ENCODE peak calls at places on chromosomes 3 and 15, in nine cellular contexts. I is HAP-1, N is HuH-7, R is neuronal stem cell, T is lower lobe of right lung, B is left ventricle myocardium inferior, L is iris pigment epithelial cell, X is NCI-H1694, Z is fibroblast of pulmonary artery. E is an unnamed sample.

GRCh38 chr3:39101022-39101689 is 6.3 kb downstream of the GORASP1 start:
- DNase-seq in I (peak; percentile 54), N (peak; percentile 91), R (no peak), T (no peak), B (no peak), L (peak; percentile 35), X (no peak), Z (peak; percentile 49), E (peak; percentile 24)

GRCh38 chr3:140599009-140599408 is 78.9 kb upstream of the TRIM42 start:
- DNase-seq in I (no peak), N (no peak), R (no peak), T (no peak), B (no peak), L (no peak), X (no peak), Z (no peak), E (no peak)

GRCh38 chr15:64507293-64507802 is 47.0 kb downstream of the ZNF609 start:
- DNase-seq in I (no peak), N (peak; percentile 31), R (no peak), T (peak; percentile 80), B (peak; percentile 72), L (peak; percentile 95), X (no peak), Z (peak; percentile 93), E (peak; percentile 45)

GRCh38 chr15:79373728-79374127 is 58.4 kb upstream of the MINAR1 start:
- DNase-seq in I (no peak), N (no peak), R (no peak), T (no peak), B (no peak), L (no peak), X (no peak), Z (no peak), E (no peak)

GRCh38 chr15:65884511-65884910 is 15.2 kb downstream of the RAB11A start:
- DNase-seq in I (no peak), N (no peak), R (no peak), T (no peak), B (no peak), L (no peak), X (no peak), Z (no peak), E (no peak)

GRCh38 chr3:186857743-186858142 is 15.2 kb downstream of the ADIPOQ start:
- DNase-seq in I (no peak), N (no peak), R (no peak), T (no peak), B (no peak), L (no peak), X (no peak), Z (no peak), E (no peak)

GRCh38 chr15:38991126-38991525 is 426.5 kb upstream of the RASGRP1 start:
- DNase-seq in I (no peak), N (peak; percentile 10), R (peak; percentile 23), T (no peak), B (no peak), L (peak; percentile 55), X (peak; percentile 1), Z (peak; percentile 82), E (peak; percentile 30)

GRCh38 chr3:122414391-122414790 is 1.5 kb downstream of the WDR5B start:
- DNase-seq in I (no peak), N (no peak), R (no peak), T (no peak), B (no peak), L (no peak), X (no peak), Z (no peak), E (no peak)

GRCh38 chr3:127493924-127494646 is 96.4 kb downstream of the TPRA1 start:
- DNase-seq in I (no peak), N (no peak), R (no peak), T (no peak), B (no peak), L (no peak), X (no peak), Z (no peak), E (no peak)

GRCh38 chr15:59892995-59893394 is 111.1 kb upstream of the FOXB1 start:
- DNase-seq in I (no peak), N (peak; percentile 20), R (peak; percentile 51), T (no peak), B (no peak), L (peak; percentile 23), X (no peak), Z (peak; percentile 40), E (no peak)

GRCh38 chr3:191499307-191500125 is 38.6 kb downstream of the PYDC2 start:
- DNase-seq in I (no peak), N (no peak), R (no peak), T (no peak), B (peak; percentile 42), L (peak; percentile 43), X (no peak), Z (peak; percentile 61), E (peak; percentile 35)

GRCh38 chr3:128276577-128277183 is 123.4 kb downstream of the EEFSEC start:
- DNase-seq in I (no peak), N (no peak), R (no peak), T (no peak), B (no peak), L (no peak), X (no peak), Z (no peak), E (no peak)

GRCh38 chr3:57974796-57975388 is 33.3 kb upstream of the FLNB start:
- DNase-seq in I (no peak), N (no peak), R (no peak), T (no peak), B (no peak), L (peak; percentile 94), X (no peak), Z (peak; percentile 93), E (no peak)

GRCh38 chr3:77835916-77836315 is 796.0 kb downstream of the ROBO2 start:
- DNase-seq in I (no peak), N (no peak), R (no peak), T (no peak), B (no peak), L (peak; percentile 57), X (no peak), Z (peak; percentile 4), E (no peak)

GRCh38 chr3:48633743-48634142 is 1.5 kb downstream of the SLC26A6 start:
- DNase-seq in I (no peak), N (no peak), R (no peak), T (no peak), B (no peak), L (no peak), X (no peak), Z (no peak), E (no peak)

GRCh38 chr3:66407281-66408218 is 93.3 kb downstream of the LRIG1 start:
- DNase-seq in I (peak; percentile 86), N (peak; percentile 74), R (peak; percentile 48), T (peak; percentile 75), B (peak; percentile 71), L (peak; percentile 39), X (no peak), Z (peak; percentile 59), E (peak; percentile 71)

GRCh38 chr3:85584779-85585356 is 626.1 kb downstream of the CADM2 start:
- DNase-seq in I (no peak), N (no peak), R (no peak), T (no peak), B (no peak), L (no peak), X (no peak), Z (no peak), E (no peak)

GRCh38 chr15:34013746-34014145 is 25.3 kb downstream of the AVEN start:
- DNase-seq in I (no peak), N (no peak), R (no peak), T (no peak), B (no peak), L (no peak), X (no peak), Z (no peak), E (no peak)

GRCh38 chr3:167033866-167034265 is 346.2 kb downstream of the ZBBX start:
- DNase-seq in I (no peak), N (no peak), R (no peak), T (no peak), B (no peak), L (no peak), X (no peak), Z (no peak), E (no peak)

GRCh38 chr3:103203431-103203830 is 768.6 kb downstream of the ZPLD1 start:
- DNase-seq in I (no peak), N (no peak), R (no peak), T (no peak), B (no peak), L (no peak), X (no peak), Z (no peak), E (no peak)

GRCh38 chr3:177934001-177934891 is 602.0 kb upstream of the KCNMB2 start:
- DNase-seq in I (no peak), N (peak; percentile 15), R (no peak), T (peak; percentile 41), B (no peak), L (peak; percentile 97), X (no peak), Z (peak; percentile 85), E (no peak)

GRCh38 chr15:76337047-76337738 is 620 bp downstream of the ISL2 start:
- DNase-seq in I (peak; percentile 85), N (peak; percentile 87), R (no peak), T (no peak), B (no peak), L (no peak), X (no peak), Z (peak; percentile 35), E (peak; percentile 30)

GRCh38 chr3:196168808-196169391 is 42.3 kb downstream of the ZDHHC19 start:
- DNase-seq in I (no peak), N (no peak), R (no peak), T (no peak), B (no peak), L (no peak), X (peak; percentile 49), Z (no peak), E (peak; percentile 17)

GRCh38 chr3:57646723-57647122 is 46.2 kb downstream of the DENND6A start:
- DNase-seq in I (no peak), N (no peak), R (no peak), T (no peak), B (no peak), L (peak; percentile 64), X (no peak), Z (peak; percentile 71), E (no peak)

GRCh38 chr3:47901280-47901833 is 98.4 kb downstream of the DHX30 start:
- DNase-seq in I (no peak), N (no peak), R (no peak), T (peak; percentile 53), B (no peak), L (no peak), X (no peak), Z (no peak), E (no peak)

GRCh38 chr3:185283374-185283935 is 29.6 kb upstream of the EHHADH start:
- DNase-seq in I (no peak), N (no peak), R (no peak), T (no peak), B (no peak), L (peak; percentile 20), X (no peak), Z (peak; percentile 48), E (no peak)

GRCh38 chr15:71761649-71762048 is 48.7 kb upstream of the NR2E3 start:
- DNase-seq in I (no peak), N (no peak), R (no peak), T (no peak), B (no peak), L (peak; percentile 93), X (no peak), Z (peak; percentile 85), E (no peak)